ENCODE peak calls at places on chromosomes 7 and 10, in eight cellular contexts. E is progenitor cell of endocrine pancreas; Q is Panc1; Y is heart right ventricle; B is CD8-positive, alpha-beta T cell; F is AG04450; U is IMR-90; T is cardiac muscle cell. P is an unnamed sample.

GRCh38 chr10:58164517-58164916 is 103.2 kb downstream of the IPMK start:
- DNase-seq in E (no peak), Q (no peak), Y (no peak), B (no peak), F (no peak), U (no peak), T (no peak), P (no peak)

GRCh38 chr10:12364559-12364958 is 15.2 kb downstream of the CAMK1D start:
- DNase-seq in E (no peak), Q (no peak), Y (no peak), B (no peak), F (no peak), U (no peak), T (no peak), P (no peak)

GRCh38 chr7:88344956-88345832 is 38.5 kb upstream of the STEAP4 start:
- DNase-seq in E (peak), Q (no peak), Y (peak), B (no peak), F (peak), U (no peak), T (peak), P (no peak)

GRCh38 chr10:101749033-101749432 is 26.9 kb downstream of the FGF8 start:
- DNase-seq in E (no peak), Q (no peak), Y (no peak), B (no peak), F (no peak), U (no peak), T (peak), P (no peak)

GRCh38 chr7:88401009-88401623 is 94.4 kb upstream of the STEAP4 start:
- DNase-seq in E (no peak), Q (no peak), Y (no peak), B (no peak), F (no peak), U (no peak), T (no peak), P (no peak)

GRCh38 chr7:36228039-36228438 is 75.0 kb downstream of the EEPD1 start:
- DNase-seq in E (no peak), Q (no peak), Y (no peak), B (no peak), F (no peak), U (no peak), T (no peak), P (no peak)

GRCh38 chr7:26356266-26356665 is 64.6 kb downstream of the SNX10 start:
- DNase-seq in E (no peak), Q (no peak), Y (no peak), B (no peak), F (no peak), U (no peak), T (no peak), P (no peak)

GRCh38 chr7:104841798-104842197 is 172.2 kb upstream of the KMT2E start:
- DNase-seq in E (no peak), Q (no peak), Y (no peak), B (no peak), F (no peak), U (no peak), T (no peak), P (no peak)

GRCh38 chr10:92799591-92799990 is 48.7 kb upstream of the EXOC6 start:
- DNase-seq in E (no peak), Q (no peak), Y (no peak), B (no peak), F (no peak), U (peak), T (peak), P (no peak)

GRCh38 chr10:98696516-98696915 is 249.8 kb upstream of the HPS1 start:
- DNase-seq in E (no peak), Q (no peak), Y (no peak), B (no peak), F (no peak), U (no peak), T (no peak), P (no peak)

GRCh38 chr10:81116990-81117389 is 579.3 kb downstream of the SH2D4B start:
- DNase-seq in E (no peak), Q (no peak), Y (no peak), B (no peak), F (no peak), U (no peak), T (no peak), P (no peak)

GRCh38 chr7:52634996-52635395 is 400.4 kb upstream of the POM121L12 start:
- DNase-seq in E (no peak), Q (no peak), Y (no peak), B (no peak), F (no peak), U (no peak), T (no peak), P (no peak)

GRCh38 chr10:63798599-63799498 is 277.6 kb downstream of the REEP3 start:
- DNase-seq in E (no peak), Q (peak), Y (peak), B (no peak), F (peak), U (peak), T (peak), P (no peak)

GRCh38 chr10:49585387-49585786 is 24.7 kb upstream of the SLC18A3 start:
- DNase-seq in E (no peak), Q (no peak), Y (no peak), B (no peak), F (no peak), U (peak), T (no peak), P (no peak)

GRCh38 chr10:97763947-97764346 is 7.9 kb downstream of the SFRP5 start:
- DNase-seq in E (no peak), Q (no peak), Y (no peak), B (no peak), F (no peak), U (no peak), T (no peak), P (no peak)

GRCh38 chr10:15856328-15857000 is 3.8 kb downstream of the MINDY3 start:
- DNase-seq in E (no peak), Q (no peak), Y (no peak), B (no peak), F (no peak), U (no peak), T (no peak), P (no peak)

GRCh38 chr10:34817054-34817453 is 2.0 kb upstream of the PARD3 start:
- DNase-seq in E (no peak), Q (no peak), Y (no peak), B (no peak), F (no peak), U (no peak), T (no peak), P (no peak)

GRCh38 chr7:138278601-138279000 is 181.5 kb upstream of the TRIM24 start:
- DNase-seq in E (no peak), Q (no peak), Y (no peak), B (no peak), F (no peak), U (no peak), T (no peak), P (no peak)

GRCh38 chr10:42428534-42428933 is 209.8 kb downstream of the ZNF33B start:
- DNase-seq in E (no peak), Q (no peak), Y (no peak), B (no peak), F (no peak), U (no peak), T (peak), P (no peak)
- TF ChIP-seq CTCF in E (no peak), Q (peak), Y (peak), B (no peak), F (peak), U (peak), T (peak), P (peak)

DNA sequence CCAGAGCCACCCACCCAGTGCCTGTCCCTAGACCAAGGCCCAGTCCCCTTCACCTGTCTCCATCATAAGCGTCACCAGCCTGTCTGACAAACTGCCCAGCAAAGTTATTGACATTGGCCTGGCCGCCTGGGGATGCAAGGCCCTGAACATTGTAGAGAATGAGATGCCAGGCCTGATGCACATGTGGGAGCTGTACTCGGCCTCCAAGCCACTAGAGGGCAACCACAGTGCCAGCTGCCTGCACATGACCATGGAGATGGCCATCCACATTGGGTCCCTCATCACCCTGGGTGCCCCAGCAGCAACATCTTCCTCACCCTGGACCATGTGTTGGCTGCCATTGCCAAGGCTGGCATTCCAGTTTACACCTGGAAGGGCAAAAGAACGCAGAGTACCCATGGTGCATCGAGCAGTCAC is 63.7 kb upstream of the ANTXRL start:
- DNase-seq in E (no peak), Q (no peak), Y (no peak), B (no peak), F (no peak), U (no peak), T (no peak), P (no peak)
- TF ChIP-seq CTCF in E (peak), Q (peak), Y (peak), B (no peak), F (no peak), U (no peak), T (no peak), P (peak)

GRCh38 chr7:109549461-109549860 is 979.8 kb downstream of the DNAJB9 start:
- DNase-seq in E (no peak), Q (no peak), Y (no peak), B (no peak), F (no peak), U (no peak), T (peak), P (no peak)

GRCh38 chr7:109552017-109552416 is 982.3 kb downstream of the DNAJB9 start:
- DNase-seq in E (no peak), Q (no peak), Y (no peak), B (no peak), F (no peak), U (no peak), T (no peak), P (no peak)
- TF ChIP-seq CTCF in E (no peak), Q (no peak), Y (no peak), B (no peak), F (no peak), U (no peak), T (no peak), P (no peak)

GRCh38 chr7:200290-200689 is 7.9 kb downstream of the FAM20C start:
- DNase-seq in E (no peak), Q (no peak), Y (no peak), B (no peak), F (no peak), U (no peak), T (no peak), P (no peak)

GRCh38 chr7:199465-200249 is 7.3 kb downstream of the FAM20C start:
- DNase-seq in E (no peak), Q (no peak), Y (no peak), B (no peak), F (no peak), U (no peak), T (no peak), P (no peak)

GRCh38 chr7:197413-198335 is 5.3 kb downstream of the FAM20C start:
- DNase-seq in E (no peak), Q (no peak), Y (peak), B (no peak), F (no peak), U (no peak), T (no peak), P (no peak)

GRCh38 chr7:204326-204725 is 12.0 kb downstream of the FAM20C start:
- DNase-seq in E (no peak), Q (no peak), Y (peak), B (no peak), F (no peak), U (no peak), T (no peak), P (no peak)

GRCh38 chr7:200704-201103 is 8.3 kb downstream of the FAM20C start:
- DNase-seq in E (no peak), Q (no peak), Y (no peak), B (no peak), F (no peak), U (no peak), T (no peak), P (no peak)
- TF ChIP-seq CTCF in E (no peak), Q (peak), Y (no peak), B (no peak), F (no peak), U (no peak), T (peak), P (no peak)

DNA sequence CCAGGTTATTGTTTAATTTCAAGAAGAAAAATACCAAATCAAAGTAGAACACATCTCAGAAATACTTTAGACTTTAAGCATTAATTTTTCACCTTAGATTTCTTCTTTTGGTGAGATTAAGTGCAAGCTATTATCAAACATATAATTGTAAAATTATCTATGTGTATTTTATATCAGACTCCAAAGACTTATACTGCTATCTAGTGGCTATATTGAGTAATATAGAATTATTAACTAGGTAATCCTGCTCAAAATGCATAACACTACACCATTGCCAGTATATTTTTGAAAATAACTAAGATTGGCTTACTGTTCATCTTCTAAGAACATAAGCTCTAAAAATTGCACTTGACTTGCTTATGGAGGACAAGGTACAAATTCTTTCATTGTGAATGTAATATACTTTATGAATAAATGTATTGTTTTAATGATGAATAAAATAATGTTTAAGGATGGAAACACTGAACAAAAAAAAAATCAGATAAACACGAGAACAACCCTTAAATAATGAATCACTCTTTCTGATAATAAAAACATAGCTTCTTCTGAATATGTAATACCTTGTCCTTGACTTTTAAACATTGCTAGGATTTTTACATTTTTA is 86.7 kb upstream of the GNAI1 start:
- DNase-seq in E (no peak), Q (no peak), Y (no peak), B (no peak), F (no peak), U (peak), T (peak), P (no peak)
- TF ChIP-seq CTCF in E (peak), Q (peak), Y (peak), B (no peak), F (peak), U (peak), T (peak), P (peak)

DNA sequence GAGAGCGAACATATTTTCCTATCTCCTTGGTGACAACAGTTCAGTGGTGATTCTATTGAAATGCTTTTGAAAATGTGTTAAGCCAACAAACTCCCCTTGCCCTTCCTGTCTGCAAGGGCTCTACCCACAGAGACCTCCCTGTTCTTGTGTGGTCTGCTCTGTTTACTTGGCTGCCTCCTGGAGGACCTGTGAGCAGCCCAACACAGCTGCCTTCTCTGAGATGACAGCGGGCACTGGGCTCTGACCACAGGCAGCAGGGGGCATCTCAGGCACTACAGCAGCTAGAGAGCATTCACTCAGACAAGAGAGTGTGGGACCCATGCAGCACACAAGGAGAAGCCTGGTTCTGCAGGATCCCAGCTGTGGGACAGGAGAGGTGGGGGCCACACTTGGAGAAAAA is 416.3 kb downstream of the TCERG1L start:
- DNase-seq in E (no peak), Q (no peak), Y (no peak), B (no peak), F (no peak), U (no peak), T (no peak), P (no peak)
- TF ChIP-seq CTCF in E (no peak), Q (no peak), Y (no peak), B (no peak), F (no peak), U (no peak), T (no peak), P (no peak)

GRCh38 chr10:27723436-27723835 is 22.2 kb downstream of the MKX start:
- DNase-seq in E (no peak), Q (no peak), Y (no peak), B (no peak), F (no peak), U (peak), T (peak), P (no peak)

GRCh38 chr10:27720529-27720928 is 25.1 kb downstream of the MKX start:
- DNase-seq in E (no peak), Q (no peak), Y (no peak), B (no peak), F (no peak), U (no peak), T (no peak), P (no peak)

GRCh38 chr10:27730041-27730440 is 15.6 kb downstream of the MKX start:
- DNase-seq in E (no peak), Q (no peak), Y (no peak), B (no peak), F (no peak), U (no peak), T (no peak), P (no peak)

GRCh38 chr10:27719052-27719451 is 26.6 kb downstream of the MKX start:
- DNase-seq in E (no peak), Q (no peak), Y (no peak), B (no peak), F (no peak), U (no peak), T (no peak), P (no peak)

GRCh38 chr10:27724287-27724686 is 21.3 kb downstream of the MKX start:
- DNase-seq in E (no peak), Q (no peak), Y (no peak), B (no peak), F (no peak), U (no peak), T (no peak), P (no peak)
- TF ChIP-seq CTCF in E (peak), Q (peak), Y (no peak), B (no peak), F (peak), U (peak), T (peak), P (peak)

DNA sequence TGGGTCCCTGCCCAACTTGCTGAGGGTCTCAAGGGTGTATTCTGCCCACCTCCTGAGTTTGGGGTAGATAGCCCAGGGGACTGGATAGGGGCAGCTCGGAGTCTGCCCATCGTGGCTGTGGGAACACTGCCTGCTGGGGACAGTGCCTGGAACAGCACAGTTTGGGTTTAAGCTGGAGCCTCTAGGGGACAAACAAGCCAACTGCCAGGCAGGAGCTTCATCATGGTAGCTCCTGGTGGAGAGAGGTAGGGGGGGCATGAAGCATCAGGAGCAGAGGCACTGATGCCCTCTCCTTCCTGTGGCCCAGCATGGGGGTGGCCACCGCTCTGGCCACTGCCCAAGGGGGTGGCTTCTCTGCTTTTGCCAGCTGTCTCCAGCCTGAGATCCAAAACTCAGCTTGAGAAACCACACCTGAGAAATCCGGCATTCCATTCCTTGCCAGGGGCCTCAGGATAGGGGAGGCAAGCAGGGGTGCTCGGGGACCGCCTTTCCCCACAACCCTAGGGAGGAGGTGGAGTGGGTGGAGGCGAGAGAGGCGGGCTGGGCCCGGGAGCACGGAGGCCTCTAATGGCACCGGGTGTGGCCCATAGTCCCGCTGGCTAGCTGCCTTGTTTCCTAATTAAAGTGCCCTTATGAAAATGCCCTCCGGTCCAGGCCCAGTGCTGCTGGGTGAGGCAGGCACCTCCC is 47.6 kb downstream of the UNC5B start:
- DNase-seq in E (no peak), Q (no peak), Y (peak), B (no peak), F (no peak), U (no peak), T (no peak), P (no peak)
- TF ChIP-seq CTCF in E (no peak), Q (no peak), Y (no peak), B (no peak), F (no peak), U (no peak), T (no peak), P (peak)

GRCh38 chr10:84820121-84820520 is 491.7 kb downstream of the CCSER2 start:
- DNase-seq in E (no peak), Q (no peak), Y (no peak), B (no peak), F (no peak), U (no peak), T (no peak), P (no peak)
- TF ChIP-seq CTCF in E (no peak), Q (peak), Y (no peak), B (no peak), F (no peak), U (peak), T (no peak), P (peak)